ENCODE peak calls at places on chromosomes 5 and 9, in four cellular contexts. One of them, this sample, is unnamed.
A peak's percentile ranks its signal among the peaks of the same experiment; 100 is the strongest.

GRCh38 chr5:1060535-1060981 is 51.3 kb downstream of the SLC12A7 start:
- DNase-seq in cardiac muscle cell: no peak
- DNase-seq in effector memory CD4-positive, alpha-beta T cell: no peak
- DNase-seq in Panc1: no peak
- DNase-seq in this sample: no peak

GRCh38 chr5:12023614-12024241 is 119.5 kb upstream of the CTNND2 start:
- DNase-seq in cardiac muscle cell: peak; percentile 38
- DNase-seq in effector memory CD4-positive, alpha-beta T cell: no peak
- DNase-seq in Panc1: peak; percentile 28
- DNase-seq in this sample: no peak

GRCh38 chr5:74919041-74919440 is 52.9 kb upstream of the FAM169A start:
- DNase-seq in cardiac muscle cell: no peak
- DNase-seq in effector memory CD4-positive, alpha-beta T cell: no peak
- DNase-seq in Panc1: no peak
- DNase-seq in this sample: no peak

GRCh38 chr5:96984506-96985192 is 48.8 kb downstream of the LNPEP start:
- DNase-seq in cardiac muscle cell: peak; percentile 56
- DNase-seq in effector memory CD4-positive, alpha-beta T cell: no peak
- DNase-seq in Panc1: no peak
- DNase-seq in this sample: peak; percentile 11

GRCh38 chr5:58348996-58349728 is 110.7 kb downstream of the PLK2 start:
- DNase-seq in cardiac muscle cell: no peak
- DNase-seq in effector memory CD4-positive, alpha-beta T cell: no peak
- DNase-seq in Panc1: no peak
- DNase-seq in this sample: no peak

GRCh38 chr9:27351438-27351837 is 54.5 kb upstream of the EQTN start:
- DNase-seq in cardiac muscle cell: peak; percentile 69
- DNase-seq in effector memory CD4-positive, alpha-beta T cell: no peak
- DNase-seq in Panc1: no peak
- DNase-seq in this sample: no peak

GRCh38 chr5:174412941-174413340 is 311.4 kb upstream of the MSX2 start:
- DNase-seq in cardiac muscle cell: no peak
- DNase-seq in effector memory CD4-positive, alpha-beta T cell: no peak
- DNase-seq in Panc1: no peak
- DNase-seq in this sample: no peak

GRCh38 chr9:77726814-77727213 is 78.7 kb upstream of the GNA14 start:
- DNase-seq in cardiac muscle cell: no peak
- DNase-seq in effector memory CD4-positive, alpha-beta T cell: no peak
- DNase-seq in Panc1: no peak
- DNase-seq in this sample: no peak

GRCh38 chr5:43078956-43079355 is 38.8 kb upstream of the ANXA2R start:
- DNase-seq in cardiac muscle cell: peak; percentile 89
- DNase-seq in effector memory CD4-positive, alpha-beta T cell: no peak
- DNase-seq in Panc1: no peak
- DNase-seq in this sample: no peak

DNA sequence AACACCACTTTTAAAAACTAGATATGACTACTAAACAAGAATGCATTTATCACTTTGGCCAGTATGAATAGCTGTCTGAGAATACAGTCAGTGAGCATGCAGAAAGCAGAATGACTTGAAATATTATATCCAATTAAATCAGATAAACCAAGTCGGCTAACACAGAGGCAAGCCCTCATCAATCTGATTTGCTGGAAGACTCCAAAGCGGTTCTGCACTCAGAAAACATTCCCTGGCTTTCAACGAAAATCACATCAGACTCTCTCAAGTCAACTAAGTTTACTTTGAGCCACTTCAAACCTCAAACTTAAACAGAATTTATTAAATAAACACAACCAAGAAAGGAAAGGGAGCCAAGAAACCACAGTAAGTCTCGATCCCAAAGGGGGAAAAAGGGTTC is 1.4 kb downstream of the MYO10 start:
- DNase-seq in cardiac muscle cell: no peak
- DNase-seq in effector memory CD4-positive, alpha-beta T cell: no peak
- DNase-seq in Panc1: no peak
- DNase-seq in this sample: no peak
- H3K4me3 ChIP-seq in cardiac muscle cell: peak overlapping the region; percentile 78
- H3K4me3 ChIP-seq in effector memory CD4-positive, alpha-beta T cell: no peak overlapping the region
- H3K4me3 ChIP-seq in Panc1: peak overlapping the region; percentile 97
- H3K4me3 ChIP-seq in this sample: peak overlapping the region; percentile 77

DNA sequence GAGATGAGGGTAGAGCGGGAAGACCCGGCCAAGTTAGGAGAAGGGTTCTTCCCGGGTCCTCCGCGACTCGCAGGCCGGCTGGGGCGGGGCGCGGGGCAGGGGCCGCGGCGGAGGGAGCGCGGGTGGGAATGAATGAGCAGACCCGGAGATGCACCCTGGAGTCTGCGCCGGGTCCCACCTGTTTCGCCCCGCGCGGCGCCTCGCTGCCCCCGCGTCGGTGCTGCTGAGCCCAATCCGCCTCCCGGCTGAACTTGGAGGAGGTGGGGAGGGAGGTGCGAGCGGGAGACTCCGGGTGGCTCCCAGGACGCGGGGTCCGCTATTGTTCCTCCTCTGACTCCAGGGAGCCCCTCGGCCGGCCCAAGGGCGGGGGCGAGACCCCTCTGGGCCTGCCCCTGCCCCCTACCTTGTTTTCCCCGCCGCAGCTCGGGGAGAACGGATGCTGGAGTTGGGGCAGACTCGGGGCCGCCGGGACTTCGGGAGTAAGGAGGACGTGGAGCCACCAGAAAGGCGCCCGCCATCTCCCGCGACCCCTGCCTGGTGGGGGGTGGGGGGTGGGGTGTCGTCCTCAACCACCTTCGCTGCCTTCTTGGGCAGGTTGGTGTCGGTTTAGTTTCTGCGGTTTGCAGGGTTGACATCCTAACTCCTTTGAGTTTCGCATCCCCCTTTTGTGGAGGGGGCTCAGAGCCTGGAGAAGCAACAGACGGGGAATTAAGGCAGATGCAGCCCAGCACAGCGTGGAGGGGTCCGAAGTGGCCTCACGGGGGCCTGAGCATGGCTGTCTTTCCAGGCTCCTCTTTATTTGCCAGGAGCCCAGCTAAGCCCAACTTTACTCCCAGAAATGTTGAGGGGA is 797 bp downstream of the RAI14 start:
- DNase-seq in cardiac muscle cell: peak; percentile 31
- DNase-seq in effector memory CD4-positive, alpha-beta T cell: no peak
- DNase-seq in Panc1: no peak
- DNase-seq in this sample: peak; percentile 13
- H3K4me3 ChIP-seq in cardiac muscle cell: peak overlapping the region; percentile 77
- H3K4me3 ChIP-seq in effector memory CD4-positive, alpha-beta T cell: peak overlapping the region; percentile 86
- H3K4me3 ChIP-seq in Panc1: peak overlapping the region; percentile 56
- H3K4me3 ChIP-seq in this sample: peak overlapping the region; percentile 84

GRCh38 chr9:89177401-89178161 is 1.0 kb downstream of the SHC3 start:
- DNase-seq in cardiac muscle cell: peak; percentile 39
- DNase-seq in effector memory CD4-positive, alpha-beta T cell: no peak
- DNase-seq in Panc1: no peak
- DNase-seq in this sample: no peak

GRCh38 chr9:89175739-89176360 is 2.8 kb downstream of the SHC3 start:
- DNase-seq in cardiac muscle cell: peak; percentile 32
- DNase-seq in effector memory CD4-positive, alpha-beta T cell: no peak
- DNase-seq in Panc1: no peak
- DNase-seq in this sample: no peak

GRCh38 chr9:89179535-89179919 is 909 bp upstream of the SHC3 start:
- DNase-seq in cardiac muscle cell: peak; percentile 72
- DNase-seq in effector memory CD4-positive, alpha-beta T cell: no peak
- DNase-seq in Panc1: no peak
- DNase-seq in this sample: no peak

GRCh38 chr9:89178162-89179120 is at the start of gene SHC3:
- DNase-seq in cardiac muscle cell: peak; percentile 58
- DNase-seq in effector memory CD4-positive, alpha-beta T cell: no peak
- DNase-seq in Panc1: no peak
- DNase-seq in this sample: no peak

DNA sequence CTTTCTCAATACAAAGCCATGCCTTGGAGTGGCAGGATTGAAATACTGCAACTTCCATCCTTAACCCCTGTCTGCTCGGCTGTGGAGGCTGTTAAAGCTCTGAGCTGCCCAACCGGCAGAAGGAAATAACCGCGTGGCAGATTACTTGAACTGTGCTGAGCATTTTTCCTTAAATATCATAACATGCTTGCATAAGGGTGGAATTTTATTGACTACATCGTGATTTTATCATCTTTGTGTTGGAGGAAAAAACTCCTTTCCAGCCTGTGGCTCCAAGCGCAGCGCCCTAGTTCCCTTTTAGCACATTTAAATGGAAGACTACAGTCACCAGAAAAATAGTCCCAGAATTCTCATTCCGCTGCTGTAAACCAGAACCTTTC is 1.6 kb downstream of the SHC3 start:
- DNase-seq in cardiac muscle cell: peak; percentile 70
- DNase-seq in effector memory CD4-positive, alpha-beta T cell: no peak
- DNase-seq in Panc1: no peak
- DNase-seq in this sample: no peak
- H3K4me3 ChIP-seq in cardiac muscle cell: no peak overlapping the region
- H3K4me3 ChIP-seq in effector memory CD4-positive, alpha-beta T cell: no peak overlapping the region
- H3K4me3 ChIP-seq in Panc1: peak overlapping the region; percentile 50
- H3K4me3 ChIP-seq in this sample: peak overlapping the region; percentile 50

GRCh38 chr5:139745121-139745799 is 50.3 kb upstream of the PSD2 start:
- DNase-seq in cardiac muscle cell: peak; percentile 68
- DNase-seq in effector memory CD4-positive, alpha-beta T cell: no peak
- DNase-seq in Panc1: no peak
- DNase-seq in this sample: no peak
- H3K4me3 ChIP-seq in cardiac muscle cell: no peak overlapping the region
- H3K4me3 ChIP-seq in effector memory CD4-positive, alpha-beta T cell: no peak overlapping the region
- H3K4me3 ChIP-seq in Panc1: no peak overlapping the region
- H3K4me3 ChIP-seq in this sample: no peak overlapping the region

GRCh38 chr5:158074992-158075769 is 216.2 kb upstream of the CLINT1 start:
- DNase-seq in cardiac muscle cell: peak; percentile 85
- DNase-seq in effector memory CD4-positive, alpha-beta T cell: no peak
- DNase-seq in Panc1: peak; percentile 15
- DNase-seq in this sample: peak; percentile 57
- H3K4me3 ChIP-seq in cardiac muscle cell: no peak overlapping the region
- H3K4me3 ChIP-seq in effector memory CD4-positive, alpha-beta T cell: no peak overlapping the region
- H3K4me3 ChIP-seq in Panc1: no peak overlapping the region
- H3K4me3 ChIP-seq in this sample: no peak overlapping the region

DNA sequence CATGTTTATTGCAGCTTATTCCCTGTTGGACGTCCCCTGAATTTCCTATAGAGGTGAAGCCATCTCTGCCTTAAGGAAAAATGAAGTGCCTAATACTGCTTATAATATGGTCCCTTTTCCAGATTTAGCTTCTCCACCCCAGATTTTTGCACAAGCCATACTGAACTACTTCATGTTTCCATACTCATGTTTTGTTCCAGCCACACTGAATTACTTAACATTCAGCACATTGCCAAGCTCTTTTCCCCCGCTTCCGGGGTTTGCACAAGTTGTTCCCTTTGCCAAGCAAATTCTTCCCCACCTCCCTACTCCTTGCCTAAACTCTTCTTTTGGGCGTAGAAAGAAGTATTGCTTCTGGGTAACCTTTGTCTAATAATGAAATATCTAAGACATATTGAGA is 1.7 kb upstream of the CNTRL start:
- DNase-seq in cardiac muscle cell: peak; percentile 95
- DNase-seq in effector memory CD4-positive, alpha-beta T cell: no peak
- DNase-seq in Panc1: peak; percentile 33
- DNase-seq in this sample: peak; percentile 33
- H3K4me3 ChIP-seq in cardiac muscle cell: no peak overlapping the region
- H3K4me3 ChIP-seq in effector memory CD4-positive, alpha-beta T cell: no peak overlapping the region
- H3K4me3 ChIP-seq in Panc1: peak overlapping the region; percentile 68
- H3K4me3 ChIP-seq in this sample: no peak overlapping the region

GRCh38 chr9:87081523-87081922 is 134.2 kb upstream of the GAS1 start:
- DNase-seq in cardiac muscle cell: peak; percentile 40
- DNase-seq in effector memory CD4-positive, alpha-beta T cell: no peak
- DNase-seq in Panc1: no peak
- DNase-seq in this sample: no peak
- H3K4me3 ChIP-seq in cardiac muscle cell: no peak overlapping the region
- H3K4me3 ChIP-seq in effector memory CD4-positive, alpha-beta T cell: no peak overlapping the region
- H3K4me3 ChIP-seq in Panc1: no peak overlapping the region
- H3K4me3 ChIP-seq in this sample: no peak overlapping the region

GRCh38 chr5:126513703-126514102 is 81.3 kb downstream of the ALDH7A1 start:
- DNase-seq in cardiac muscle cell: no peak
- DNase-seq in effector memory CD4-positive, alpha-beta T cell: no peak
- DNase-seq in Panc1: no peak
- DNase-seq in this sample: no peak

GRCh38 chr5:126511961-126512360 is 83.1 kb downstream of the ALDH7A1 start:
- DNase-seq in cardiac muscle cell: no peak
- DNase-seq in effector memory CD4-positive, alpha-beta T cell: no peak
- DNase-seq in Panc1: no peak
- DNase-seq in this sample: no peak

GRCh38 chr5:126514159-126515141 is 80.6 kb downstream of the ALDH7A1 start:
- DNase-seq in cardiac muscle cell: peak; percentile 75
- DNase-seq in effector memory CD4-positive, alpha-beta T cell: no peak
- DNase-seq in Panc1: no peak
- DNase-seq in this sample: no peak

GRCh38 chr5:126513302-126513701 is 81.7 kb downstream of the ALDH7A1 start:
- DNase-seq in cardiac muscle cell: no peak
- DNase-seq in effector memory CD4-positive, alpha-beta T cell: no peak
- DNase-seq in Panc1: no peak
- DNase-seq in this sample: no peak

DNA sequence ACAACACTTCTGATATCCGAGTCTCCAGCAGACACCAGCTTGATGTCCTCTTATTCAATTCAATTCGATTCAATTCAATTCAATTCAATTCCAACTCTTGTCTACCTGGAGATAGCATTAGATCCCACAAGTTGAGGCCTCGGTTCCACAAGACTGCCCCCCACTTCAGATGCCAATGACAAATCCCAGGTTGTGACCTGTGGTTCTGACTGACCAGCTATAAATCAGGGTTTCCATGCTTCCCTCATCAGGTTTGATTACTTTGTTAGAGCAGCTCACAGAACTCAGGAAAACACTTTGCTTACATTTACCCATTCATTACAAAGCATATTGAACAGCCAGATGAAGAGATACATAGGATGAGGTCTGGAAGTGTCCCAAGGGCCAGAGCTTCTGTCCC is 82.6 kb downstream of the ALDH7A1 start:
- DNase-seq in cardiac muscle cell: no peak
- DNase-seq in effector memory CD4-positive, alpha-beta T cell: no peak
- DNase-seq in Panc1: no peak
- DNase-seq in this sample: no peak
- H3K4me3 ChIP-seq in cardiac muscle cell: no peak overlapping the region
- H3K4me3 ChIP-seq in effector memory CD4-positive, alpha-beta T cell: no peak overlapping the region
- H3K4me3 ChIP-seq in Panc1: no peak overlapping the region
- H3K4me3 ChIP-seq in this sample: no peak overlapping the region

DNA sequence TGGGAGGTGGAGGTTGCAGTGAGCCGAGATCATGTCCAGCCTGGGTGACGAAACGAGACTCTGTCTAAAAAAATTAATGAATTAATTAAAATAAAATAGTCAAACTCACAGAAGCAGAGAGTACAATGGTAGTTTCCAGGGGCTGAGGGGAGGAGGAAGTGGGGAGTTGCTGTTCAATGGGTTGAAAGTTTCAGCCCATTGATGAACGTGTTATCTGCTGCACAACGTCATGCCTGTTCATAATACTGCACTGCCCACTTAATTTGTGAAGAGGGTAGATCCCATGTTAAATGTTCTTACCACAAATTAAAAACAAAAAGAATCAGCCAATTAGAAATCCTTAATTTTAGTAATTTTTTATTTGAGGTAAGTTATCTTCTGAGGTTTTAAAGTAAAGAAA is 16.4 kb upstream of the RUFY1 start:
- DNase-seq in cardiac muscle cell: no peak
- DNase-seq in effector memory CD4-positive, alpha-beta T cell: no peak
- DNase-seq in Panc1: no peak
- DNase-seq in this sample: no peak
- H3K4me3 ChIP-seq in cardiac muscle cell: no peak overlapping the region
- H3K4me3 ChIP-seq in effector memory CD4-positive, alpha-beta T cell: no peak overlapping the region
- H3K4me3 ChIP-seq in Panc1: no peak overlapping the region
- H3K4me3 ChIP-seq in this sample: no peak overlapping the region